ENCODE peak calls at places on chromosomes 6 and 20, in six cellular contexts. One of them, this sample, is unnamed. For H3K4me1, the result is how much of the 10 kb centered on the place peaks cover.

GRCh38 chr6:116507324-116507723 is 4.1 kb upstream of the CALHM5 start:
- DNase-seq in psoas muscle: no peak
- DNase-seq in upper lobe of right lung: no peak
- DNase-seq in A549: no peak
- DNase-seq in transverse colon: no peak
- DNase-seq in ascending aorta: no peak
- DNase-seq in this sample: no peak

GRCh38 chr20:41169791-41170351 is 32.5 kb downstream of the PLCG1 start:
- DNase-seq in transverse colon: peak
- DNase-seq in ascending aorta: peak
- DNase-seq in upper lobe of right lung: peak
- DNase-seq in psoas muscle: peak
- DNase-seq in A549: no peak
- DNase-seq in this sample: peak

GRCh38 chr6:143368426-143368825 is 82.1 kb downstream of the ADAT2 start:
- DNase-seq in ascending aorta: no peak
- DNase-seq in transverse colon: no peak
- DNase-seq in psoas muscle: no peak
- DNase-seq in upper lobe of right lung: no peak
- DNase-seq in A549: no peak
- DNase-seq in this sample: peak

GRCh38 chr20:12171927-12172581 is 254.4 kb downstream of the BTBD3 start:
- DNase-seq in transverse colon: no peak
- DNase-seq in upper lobe of right lung: no peak
- DNase-seq in ascending aorta: no peak
- DNase-seq in A549: no peak
- DNase-seq in psoas muscle: no peak
- DNase-seq in this sample: no peak

GRCh38 chr6:169556758-169557505 is 144.9 kb downstream of the WDR27 start:
- DNase-seq in ascending aorta: no peak
- DNase-seq in A549: no peak
- DNase-seq in transverse colon: peak
- DNase-seq in psoas muscle: no peak
- DNase-seq in upper lobe of right lung: no peak
- DNase-seq in this sample: no peak

GRCh38 chr6:30578051-30578450 is 6.8 kb downstream of the ABCF1 start:
- DNase-seq in psoas muscle: no peak
- DNase-seq in transverse colon: no peak
- DNase-seq in ascending aorta: no peak
- DNase-seq in upper lobe of right lung: no peak
- DNase-seq in A549: no peak
- DNase-seq in this sample: no peak

GRCh38 chr6:9408718-9409117 is 973.4 kb upstream of the SLC35B3 start:
- DNase-seq in psoas muscle: no peak
- DNase-seq in transverse colon: no peak
- DNase-seq in ascending aorta: no peak
- DNase-seq in A549: no peak
- DNase-seq in upper lobe of right lung: no peak
- DNase-seq in this sample: no peak

GRCh38 chr6:33992191-33992590 is 153.7 kb downstream of the GRM4 start:
- DNase-seq in ascending aorta: peak
- DNase-seq in upper lobe of right lung: no peak
- DNase-seq in A549: no peak
- DNase-seq in psoas muscle: no peak
- DNase-seq in transverse colon: no peak
- DNase-seq in this sample: no peak

GRCh38 chr6:141744971-141745370 is 387.8 kb upstream of the GJE1 start:
- DNase-seq in A549: no peak
- DNase-seq in upper lobe of right lung: no peak
- DNase-seq in ascending aorta: no peak
- DNase-seq in psoas muscle: no peak
- DNase-seq in transverse colon: no peak
- DNase-seq in this sample: no peak

GRCh38 chr6:165515963-165516624 is 146.9 kb downstream of the PDE10A start:
- DNase-seq in ascending aorta: no peak
- DNase-seq in upper lobe of right lung: no peak
- DNase-seq in transverse colon: no peak
- DNase-seq in psoas muscle: no peak
- DNase-seq in A549: peak
- DNase-seq in this sample: no peak

GRCh38 chr6:150204705-150205472 is 62.0 kb downstream of the PPP1R14C start:
- DNase-seq in A549: no peak
- DNase-seq in psoas muscle: peak
- DNase-seq in upper lobe of right lung: no peak
- DNase-seq in ascending aorta: no peak
- DNase-seq in transverse colon: no peak
- DNase-seq in this sample: no peak

GRCh38 chr6:166221040-166221439 is 53.4 kb upstream of the TBXT start:
- DNase-seq in A549: no peak
- DNase-seq in ascending aorta: no peak
- DNase-seq in upper lobe of right lung: no peak
- DNase-seq in transverse colon: no peak
- DNase-seq in psoas muscle: no peak
- DNase-seq in this sample: no peak

GRCh38 chr6:52507557-52508260 is 69.2 kb downstream of the TRAM2 start:
- DNase-seq in psoas muscle: no peak
- DNase-seq in ascending aorta: no peak
- DNase-seq in transverse colon: no peak
- DNase-seq in A549: no peak
- DNase-seq in upper lobe of right lung: no peak
- DNase-seq in this sample: no peak

GRCh38 chr20:8094415-8094818 is 37.6 kb upstream of the PLCB1 start:
- DNase-seq in transverse colon: peak
- DNase-seq in psoas muscle: peak
- DNase-seq in A549: no peak
- DNase-seq in ascending aorta: peak
- DNase-seq in upper lobe of right lung: no peak
- DNase-seq in this sample: no peak

GRCh38 chr6:105594821-105595220 is 191.9 kb upstream of the PREP start:
- DNase-seq in transverse colon: no peak
- DNase-seq in psoas muscle: no peak
- DNase-seq in upper lobe of right lung: no peak
- DNase-seq in ascending aorta: no peak
- DNase-seq in A549: no peak
- DNase-seq in this sample: peak
- H3K27ac ChIP-seq in transverse colon: no peak
- H3K27ac ChIP-seq in psoas muscle: no peak
- H3K27ac ChIP-seq in upper lobe of right lung: no peak
- H3K27ac ChIP-seq in ascending aorta: no peak
- H3K27ac ChIP-seq in A549: peak
- H3K27ac ChIP-seq in this sample: peak

GRCh38 chr6:109695468-109695867 is 4.4 kb downstream of the FIG4 start:
- DNase-seq in A549: no peak
- DNase-seq in upper lobe of right lung: no peak
- DNase-seq in transverse colon: no peak
- DNase-seq in ascending aorta: no peak
- DNase-seq in psoas muscle: no peak
- DNase-seq in this sample: peak
- TF ChIP-seq CTCF in A549: no peak
- TF ChIP-seq CTCF in upper lobe of right lung: no peak
- TF ChIP-seq CTCF in transverse colon: no peak
- TF ChIP-seq CTCF in ascending aorta: no peak
- TF ChIP-seq CTCF in psoas muscle: no peak
- TF ChIP-seq CTCF in this sample: peak

GRCh38 chr20:36465109-36466080 is 75.9 kb upstream of the MYL9 start:
- DNase-seq in transverse colon: peak
- DNase-seq in psoas muscle: peak
- DNase-seq in A549: peak
- DNase-seq in upper lobe of right lung: no peak
- DNase-seq in ascending aorta: peak
- DNase-seq in this sample: peak
- H3K4me1 ChIP-seq in transverse colon: under half
- H3K4me1 ChIP-seq in psoas muscle: half or more
- H3K4me1 ChIP-seq in A549: half or more
- H3K4me1 ChIP-seq in upper lobe of right lung: half or more
- H3K4me1 ChIP-seq in ascending aorta: under half
- H3K4me1 ChIP-seq in this sample: under half

DNA sequence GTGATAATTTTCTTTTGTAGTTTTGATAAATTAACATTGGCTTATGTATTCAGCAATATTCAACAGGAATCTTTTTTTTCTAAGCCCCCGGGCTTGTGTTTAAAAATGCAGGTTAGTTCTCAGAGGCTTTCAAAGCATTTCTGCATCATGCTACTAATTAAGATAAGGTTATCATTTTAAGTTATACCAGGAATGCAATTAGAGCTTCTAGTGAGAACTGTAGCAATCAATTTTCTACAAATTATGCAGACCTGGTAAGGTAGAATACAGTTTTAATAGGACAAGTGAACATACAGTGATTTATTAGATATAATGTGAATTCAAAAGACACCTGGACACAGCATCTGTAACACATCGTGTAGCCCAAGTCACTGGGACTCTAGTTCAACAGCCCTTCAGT is 179.2 kb downstream of the PRL start:
- DNase-seq in A549: no peak
- DNase-seq in transverse colon: no peak
- DNase-seq in upper lobe of right lung: no peak
- DNase-seq in ascending aorta: no peak
- DNase-seq in psoas muscle: no peak
- DNase-seq in this sample: no peak
- H3K27ac ChIP-seq in A549: no peak
- H3K27ac ChIP-seq in transverse colon: no peak
- H3K27ac ChIP-seq in upper lobe of right lung: no peak
- H3K27ac ChIP-seq in ascending aorta: no peak
- H3K27ac ChIP-seq in psoas muscle: no peak
- H3K27ac ChIP-seq in this sample: no peak

GRCh38 chr6:14117158-14118090 is at the start of gene CD83:
- DNase-seq in upper lobe of right lung: peak
- DNase-seq in A549: peak
- DNase-seq in ascending aorta: peak
- DNase-seq in psoas muscle: peak
- DNase-seq in transverse colon: peak
- DNase-seq in this sample: no peak
- TF ChIP-seq CTCF in upper lobe of right lung: no peak
- TF ChIP-seq CTCF in A549: no peak
- TF ChIP-seq CTCF in ascending aorta: no peak
- TF ChIP-seq CTCF in psoas muscle: peak
- TF ChIP-seq CTCF in transverse colon: no peak
- TF ChIP-seq CTCF in this sample: peak

GRCh38 chr6:152124432-152125074 is 317.1 kb downstream of the ESR1 start:
- DNase-seq in A549: peak
- DNase-seq in psoas muscle: no peak
- DNase-seq in upper lobe of right lung: no peak
- DNase-seq in transverse colon: no peak
- DNase-seq in ascending aorta: no peak
- DNase-seq in this sample: peak
- H3K4me1 ChIP-seq in A549: under half
- H3K4me1 ChIP-seq in psoas muscle: under half
- H3K4me1 ChIP-seq in upper lobe of right lung: under half
- H3K4me1 ChIP-seq in transverse colon: under half
- H3K4me1 ChIP-seq in ascending aorta: under half
- H3K4me1 ChIP-seq in this sample: under half

DNA sequence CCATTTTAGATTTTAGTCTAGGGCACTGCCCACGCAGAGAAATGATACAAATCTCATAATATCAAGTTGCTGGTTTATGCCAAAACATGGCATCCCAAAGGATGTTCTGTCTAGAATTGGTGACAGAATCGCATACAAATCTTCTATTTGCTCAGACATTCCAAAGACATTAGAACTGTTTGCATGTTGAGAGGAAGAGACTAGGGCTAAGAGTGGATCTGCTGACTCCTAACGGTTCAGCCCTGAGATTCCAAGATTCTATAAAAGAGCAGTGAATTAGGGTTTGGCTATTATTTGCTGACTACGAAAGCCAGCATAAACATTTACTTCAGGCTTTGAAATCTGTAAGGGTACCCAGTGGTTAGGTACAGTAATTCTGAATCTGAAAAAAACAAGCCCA is 3.6 kb downstream of the EPB41L2 start:
- DNase-seq in A549: peak
- DNase-seq in upper lobe of right lung: no peak
- DNase-seq in psoas muscle: no peak
- DNase-seq in ascending aorta: no peak
- DNase-seq in transverse colon: no peak
- DNase-seq in this sample: no peak
- H3K27ac ChIP-seq in A549: peak
- H3K27ac ChIP-seq in upper lobe of right lung: no peak
- H3K27ac ChIP-seq in psoas muscle: no peak
- H3K27ac ChIP-seq in ascending aorta: no peak
- H3K27ac ChIP-seq in transverse colon: peak
- H3K27ac ChIP-seq in this sample: no peak

GRCh38 chr20:48983423-48984400 is 62.2 kb downstream of the ARFGEF2 start:
- DNase-seq in upper lobe of right lung: no peak
- DNase-seq in psoas muscle: peak
- DNase-seq in ascending aorta: no peak
- DNase-seq in A549: peak
- DNase-seq in transverse colon: no peak
- DNase-seq in this sample: peak

GRCh38 chr20:48984575-48985219 is 61.4 kb upstream of the CSE1L start:
- DNase-seq in upper lobe of right lung: no peak
- DNase-seq in transverse colon: no peak
- DNase-seq in psoas muscle: no peak
- DNase-seq in ascending aorta: no peak
- DNase-seq in A549: no peak
- DNase-seq in this sample: no peak

GRCh38 chr20:48990467-48990866 is 55.6 kb upstream of the CSE1L start:
- DNase-seq in transverse colon: no peak
- DNase-seq in A549: no peak
- DNase-seq in ascending aorta: no peak
- DNase-seq in upper lobe of right lung: no peak
- DNase-seq in psoas muscle: no peak
- DNase-seq in this sample: no peak

GRCh38 chr20:48986899-48987298 is 59.2 kb upstream of the CSE1L start:
- DNase-seq in transverse colon: no peak
- DNase-seq in A549: no peak
- DNase-seq in psoas muscle: no peak
- DNase-seq in ascending aorta: no peak
- DNase-seq in upper lobe of right lung: no peak
- DNase-seq in this sample: no peak
- TF ChIP-seq CTCF in transverse colon: no peak
- TF ChIP-seq CTCF in A549: peak
- TF ChIP-seq CTCF in psoas muscle: no peak
- TF ChIP-seq CTCF in ascending aorta: no peak
- TF ChIP-seq CTCF in upper lobe of right lung: peak
- TF ChIP-seq CTCF in this sample: peak